ENCODE peak calls at places on chromosomes 4 and X, in seven cellular contexts. P, F, K, D, W, T and Y are unnamed samples. For H3K4me1, the result is how much of the 10 kb centered on the place peaks cover.

GRCh38 chr4:76984127-76984526 is 34.6 kb downstream of the SEPTIN11 start:
- DNase-seq in P (no peak), F (no peak), K (peak), D (no peak), W (no peak), T (no peak), Y (no peak)

GRCh38 chr4:161002386-161002785 is 1161.4 kb downstream of the FSTL5 start:
- DNase-seq in P (no peak), F (no peak), K (no peak), D (no peak), W (no peak), T (no peak), Y (no peak)

GRCh38 chr4:173051697-173052096 is 116.9 kb upstream of the GALNT7 start:
- DNase-seq in P (no peak), F (no peak), K (no peak), D (no peak), W (no peak), T (no peak), Y (no peak)

GRCh38 chr4:36243355-36244256 is 708 bp downstream of the ARAP2 start:
- DNase-seq in P (no peak), F (peak), K (peak), D (peak), W (peak), T (peak), Y (peak)

GRCh38 chr4:175691791-175692190 is 120.3 kb downstream of the GPM6A start:
- DNase-seq in P (no peak), F (no peak), K (no peak), D (no peak), W (no peak), T (no peak), Y (no peak)

GRCh38 chrX:54495814-54496516 is at the start of gene FGD1:
- DNase-seq in P (no peak), F (peak), K (peak), D (peak), W (peak), T (no peak), Y (peak)

GRCh38 chr4:147788791-147789190 is 56.9 kb downstream of the ARHGAP10 start:
- DNase-seq in P (no peak), F (no peak), K (no peak), D (no peak), W (no peak), T (no peak), Y (no peak)

GRCh38 chr4:2712261-2712842 is 43.8 kb downstream of the TNIP2 start:
- DNase-seq in P (no peak), F (peak), K (no peak), D (no peak), W (no peak), T (no peak), Y (no peak)

GRCh38 chr4:89204624-89205023 is 93.3 kb downstream of the TIGD2 start:
- DNase-seq in P (no peak), F (no peak), K (no peak), D (no peak), W (no peak), T (no peak), Y (no peak)

GRCh38 chr4:90443231-90443630 is 316.0 kb downstream of the CCSER1 start:
- DNase-seq in P (no peak), F (no peak), K (no peak), D (no peak), W (no peak), T (no peak), Y (no peak)

GRCh38 chr4:141102367-141102766 is 30.9 kb downstream of the RNF150 start:
- DNase-seq in P (no peak), F (no peak), K (no peak), D (no peak), W (no peak), T (no peak), Y (no peak)

GRCh38 chr4:40918330-40918729 is 168.6 kb downstream of the NSUN7 start:
- DNase-seq in P (no peak), F (no peak), K (no peak), D (no peak), W (peak), T (no peak), Y (no peak)

GRCh38 chr4:122700178-122700725 is 32.3 kb upstream of the BBS12 start:
- DNase-seq in P (no peak), F (peak), K (no peak), D (no peak), W (peak), T (no peak), Y (peak)

GRCh38 chrX:148530464-148531077 is 30.2 kb downstream of the AFF2 start:
- DNase-seq in P (no peak), F (no peak), K (peak), D (no peak), W (no peak), T (no peak), Y (no peak)

DNA sequence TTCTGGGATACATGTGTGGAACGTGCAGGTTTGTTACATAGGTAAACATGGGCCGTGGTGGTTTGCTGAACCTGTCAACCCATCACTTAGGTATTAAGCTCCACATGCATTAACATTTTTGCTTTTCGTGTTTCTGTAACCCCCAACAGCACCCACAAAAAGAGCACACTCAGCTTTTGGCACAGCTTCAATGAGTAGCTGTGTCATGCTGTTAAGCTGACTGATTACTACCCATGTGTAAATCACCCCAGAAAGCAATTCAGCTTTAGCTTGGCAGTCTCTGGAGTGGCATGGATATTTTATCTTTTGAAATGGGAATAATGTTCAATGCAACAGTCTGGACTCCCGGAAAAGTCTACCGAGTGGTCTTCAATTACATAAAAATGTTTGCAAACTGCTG is 734.3 kb downstream of the STIM2 start:
- DNase-seq in P (no peak), F (no peak), K (no peak), D (no peak), W (no peak), T (no peak), Y (peak)
- H3K4me1 ChIP-seq in P (under half), F (under half), K (under half), D (under half), W (under half), T (under half), Y (under half)

GRCh38 chr4:105369988-105370387 is 103.9 kb downstream of the PPA2 start:
- DNase-seq in P (no peak), F (no peak), K (no peak), D (no peak), W (no peak), T (no peak), Y (no peak)
- H3K4me1 ChIP-seq in P (under half), F (under half), K (under half), D (under half), W (under half), T (under half), Y (under half)

DNA sequence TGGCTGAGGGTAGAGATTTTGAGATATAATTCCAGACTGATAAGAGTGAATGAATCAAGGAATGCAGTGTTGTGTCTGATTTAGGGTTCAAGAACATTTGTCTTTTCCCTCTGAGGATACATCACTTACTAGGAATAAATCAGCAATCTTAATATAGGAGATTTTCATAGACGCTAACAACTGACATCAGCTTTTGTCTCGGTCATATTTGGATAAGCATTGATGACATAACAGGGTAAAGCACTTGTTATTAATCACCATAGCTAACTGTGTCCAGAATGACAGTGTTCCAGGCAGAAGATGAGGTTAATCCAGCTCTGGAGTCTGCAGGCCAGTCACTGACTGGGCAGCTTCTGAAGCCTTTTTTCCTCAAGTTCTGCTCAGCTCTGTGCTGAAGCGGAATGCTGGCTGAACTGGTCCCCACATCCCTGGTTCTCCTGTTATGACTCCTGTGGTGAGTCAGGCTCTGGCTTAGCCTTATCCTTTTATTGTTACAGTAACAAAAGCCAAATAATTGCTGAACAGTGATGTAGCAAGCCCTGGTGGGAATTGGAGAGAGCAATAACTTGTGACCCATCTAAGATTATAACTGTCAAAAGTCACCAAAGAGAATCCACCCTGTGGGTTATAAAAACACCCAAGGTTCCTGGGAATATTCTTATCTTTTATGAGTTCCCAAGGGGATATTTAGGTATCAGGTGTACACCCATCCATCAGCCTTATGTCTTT is 41.8 kb downstream of the FNIP2 start:
- DNase-seq in P (no peak), F (no peak), K (no peak), D (no peak), W (peak), T (no peak), Y (peak)
- H3K4me1 ChIP-seq in P (under half), F (under half), K (under half), D (under half), W (half or more), T (half or more), Y (under half)

GRCh38 chr4:158809611-158810486 is 41.0 kb downstream of the FNIP2 start:
- DNase-seq in P (no peak), F (no peak), K (peak), D (no peak), W (peak), T (no peak), Y (peak)
- H3K4me1 ChIP-seq in P (under half), F (under half), K (under half), D (under half), W (half or more), T (half or more), Y (under half)

DNA sequence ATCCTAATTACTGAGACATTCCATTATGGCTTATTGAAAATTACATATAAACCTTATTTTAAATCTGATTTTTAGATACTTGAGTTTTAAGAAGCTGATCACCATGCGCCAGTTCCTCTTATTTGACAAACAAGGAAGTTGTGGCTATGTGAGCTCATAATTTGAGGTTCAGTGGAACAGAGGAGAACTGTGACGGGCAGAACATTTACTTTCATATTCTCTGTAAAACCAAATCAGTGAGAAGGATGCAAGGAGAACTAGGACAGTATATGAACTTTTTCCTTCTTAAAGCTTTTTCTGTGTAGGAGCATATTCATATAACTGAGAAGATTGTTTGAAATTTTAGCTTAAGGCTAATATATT is 25.3 kb downstream of the STIM2 start:
- DNase-seq in P (no peak), F (no peak), K (peak), D (no peak), W (no peak), T (no peak), Y (peak)
- H3K4me1 ChIP-seq in P (under half), F (under half), K (under half), D (under half), W (under half), T (under half), Y (under half)